ENCODE peak calls at places on chromosome 20, in six cellular contexts. V is HS-27A; N is nucleus accumbens; G is effector memory CD8-positive, alpha-beta T cell; T is T-helper 1 cell; F is cardiac fibroblast. J is an unnamed sample.

GRCh38 chr20:48273843-48274242 is 488.6 kb upstream of the SULF2 start:
- DNase-seq in V (no peak), N (no peak), G (no peak), T (no peak), F (no peak), J (no peak)

GRCh38 chr20:10581823-10582222 is 92.0 kb downstream of the JAG1 start:
- DNase-seq in V (no peak), N (no peak), G (no peak), T (no peak), F (peak; percentile 41), J (peak; percentile 75)

GRCh38 chr20:19977373-19977770 is 39.8 kb upstream of the NAA20 start:
- DNase-seq in V (no peak), N (no peak), G (no peak), T (no peak), F (no peak), J (peak; percentile 30)

GRCh38 chr20:32017711-32018251 is 7.5 kb downstream of the CCM2L start:
- DNase-seq in V (no peak), N (no peak), G (peak; percentile 24), T (peak; percentile 32), F (no peak), J (no peak)

GRCh38 chr20:53586640-53587039 is 7.0 kb downstream of the ZNF217 start:
- DNase-seq in V (no peak), N (no peak), G (no peak), T (no peak), F (no peak), J (no peak)

GRCh38 chr20:63029358-63030121 is 22.8 kb upstream of the BHLHE23 start:
- DNase-seq in V (no peak), N (no peak), G (no peak), T (no peak), F (no peak), J (no peak)

GRCh38 chr20:38806855-38807655 is 1.6 kb downstream of the PPP1R16B start:
- DNase-seq in V (no peak), N (no peak), G (peak; percentile 53), T (peak; percentile 12), F (no peak), J (no peak)

GRCh38 chr20:2244993-2245392 is 50.8 kb upstream of the TGM3 start:
- DNase-seq in V (no peak), N (no peak), G (no peak), T (no peak), F (no peak), J (no peak)